ENCODE peak calls at places on chromosome X, in nine cellular contexts. T is body of pancreas, F is cardiac muscle cell, H is psoas muscle, J is astrocyte, A is ovary, X is fibroblast of the aortic adventitia, W is endodermal cell, D is MM.1S. G is an unnamed sample.

GRCh38 chrX:133868687-133869086 is 116.7 kb downstream of the GPC3 start:
- DNase-seq in T (no peak), H (no peak), W (no peak), X (no peak), D (peak; percentile 31), F (no peak), J (no peak), A (no peak), G (no peak)

GRCh38 chrX:84737471-84737871 is 235.2 kb upstream of the HDX start:
- DNase-seq in X (peak; percentile 29), W (no peak), J (no peak), D (no peak), T (peak; percentile 1), H (no peak), A (peak; percentile 20), F (no peak), G (peak; percentile 14)

GRCh38 chrX:66110112-66110511 is 53.9 kb upstream of the HEPH start:
- DNase-seq in F (peak; percentile 2), A (no peak), X (peak; percentile 42), H (no peak), J (no peak), T (peak; percentile 2), W (peak; percentile 36), D (peak; percentile 53), G (no peak)

GRCh38 chrX:151184705-151185104 is 8.3 kb downstream of the GPR50 start:
- DNase-seq in F (no peak), W (no peak), D (no peak), T (no peak), H (no peak), A (no peak), X (no peak), J (no peak), G (no peak)

GRCh38 chrX:95383778-95384177 is 1300.9 kb upstream of the DIAPH2 start:
- DNase-seq in D (no peak), W (no peak), H (no peak), J (no peak), T (no peak), F (no peak), A (no peak), X (no peak), G (no peak)

GRCh38 chrX:9197231-9197630 is 163.3 kb upstream of the FAM9B start:
- DNase-seq in A (no peak), X (peak; percentile 71), D (no peak), J (peak; percentile 29), T (no peak), W (no peak), F (no peak), H (no peak), G (peak; percentile 4)

GRCh38 chrX:130772313-130773140 is 130.5 kb downstream of the ENOX2 start:
- DNase-seq in X (peak; percentile 54), H (no peak), F (peak; percentile 50), J (peak; percentile 71), D (no peak), W (no peak), A (no peak), T (no peak), G (peak; percentile 79)

GRCh38 chrX:68647156-68647957 is at the start of gene STARD8:
- DNase-seq in A (peak; percentile 25), F (peak; percentile 49), T (peak; percentile 36), J (peak; percentile 41), X (peak; percentile 42), W (peak; percentile 86), D (no peak), H (peak; percentile 57), G (peak; percentile 60)

GRCh38 chrX:118974088-118974907 is at the start of gene LONRF3:
- DNase-seq in X (peak; percentile 41), H (peak; percentile 87), T (peak; percentile 79), J (peak; percentile 4), D (peak; percentile 44), W (peak; percentile 53), F (peak; percentile 13), A (peak; percentile 74), G (peak; percentile 3)

GRCh38 chrX:112968351-112969133 is 127.9 kb upstream of the AMOT start:
- DNase-seq in D (no peak), A (no peak), W (no peak), F (no peak), J (no peak), H (no peak), T (no peak), X (no peak), G (no peak)

GRCh38 chrX:27186671-27187070 is 276.5 kb downstream of the PPP4R3C start:
- DNase-seq in H (no peak), D (peak; percentile 43), X (peak; percentile 38), J (no peak), T (peak; percentile 19), A (no peak), F (peak; percentile 28), W (peak; percentile 58), G (peak; percentile 3)

GRCh38 chrX:2311483-2311882 is 189.3 kb downstream of the DHRSX start:
- DNase-seq in W (peak; percentile 89), H (no peak), T (no peak), X (no peak), A (no peak), D (no peak), F (no peak), J (peak; percentile 27), G (no peak)

GRCh38 chrX:118983513-118983912 is 9.1 kb downstream of the LONRF3 start:
- DNase-seq in T (no peak), W (no peak), D (no peak), F (no peak), H (no peak), X (no peak), A (no peak), J (no peak), G (no peak)

GRCh38 chrX:40152706-40153334 is 55.1 kb upstream of the BCOR start:
- DNase-seq in X (no peak), A (peak; percentile 49), T (peak; percentile 63), F (no peak), H (peak; percentile 85), D (no peak), W (peak; percentile 79), J (no peak), G (no peak)

GRCh38 chrX:150360331-150360730 is 2.8 kb upstream of the MAMLD1 start:
- DNase-seq in T (no peak), F (no peak), J (no peak), A (no peak), H (no peak), W (peak; percentile 7), D (no peak), X (no peak), G (no peak)

GRCh38 chrX:123830309-123830708 is 29.5 kb upstream of the XIAP start:
- DNase-seq in W (no peak), D (no peak), A (no peak), X (no peak), J (peak; percentile 77), H (no peak), T (peak; percentile 60), F (no peak), G (no peak)

GRCh38 chrX:68431836-68432235 is 1.5 kb downstream of the OPHN1 start:
- DNase-seq in X (peak; percentile 39), J (no peak), D (no peak), T (no peak), F (no peak), W (no peak), A (no peak), H (no peak), G (no peak)

DNA sequence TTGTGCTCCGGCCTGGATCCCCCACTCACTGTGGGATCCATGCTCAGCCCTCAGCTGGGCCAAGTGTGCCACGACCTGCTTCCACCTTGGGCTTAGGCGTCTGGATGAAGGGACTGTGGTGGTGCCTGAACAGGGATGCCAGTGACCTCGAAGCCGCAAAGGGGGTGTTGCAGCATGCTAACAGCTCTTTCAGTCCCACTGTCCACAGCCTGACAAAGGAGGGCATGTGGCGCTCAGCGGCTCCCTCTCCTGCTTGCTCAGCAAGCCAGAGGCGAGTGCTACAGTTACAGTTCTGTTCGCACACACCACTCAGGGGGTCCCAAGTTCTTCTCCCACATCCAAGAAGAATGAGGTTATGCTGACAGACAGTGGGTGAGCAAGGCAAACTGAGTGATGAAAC is 5.2 kb upstream of the IGBP1 start:
- DNase-seq in H (no peak), A (no peak), J (no peak), T (no peak), X (no peak), W (peak; percentile 61), F (no peak), D (no peak), G (no peak)
- TF ChIP-seq CTCF in H (no peak), A (no peak), J (no peak), T (no peak), X (no peak), W (peak; percentile 26), F (no peak), D (no peak), G (no peak)

GRCh38 chrX:41960142-41960541 is 36.8 kb upstream of the CASK start:
- DNase-seq in H (no peak), T (no peak), A (no peak), W (peak; percentile 74), X (no peak), D (no peak), F (no peak), J (no peak), G (no peak)
- TF ChIP-seq CTCF in H (no peak), T (no peak), A (no peak), W (peak; percentile 41), X (no peak), D (no peak), F (no peak), J (no peak), G (no peak)

GRCh38 chrX:114344756-114345155 is 239.1 kb upstream of the HTR2C start:
- DNase-seq in X (peak; percentile 51), W (no peak), A (no peak), D (peak; percentile 17), F (peak; percentile 61), T (no peak), J (peak; percentile 7), H (no peak), G (peak; percentile 15)
- TF ChIP-seq CTCF in X (peak; percentile 77), W (peak; percentile 91), A (no peak), D (peak; percentile 72), F (peak; percentile 69), T (peak; percentile 51), J (peak; percentile 46), H (peak; percentile 52), G (peak; percentile 74)

DNA sequence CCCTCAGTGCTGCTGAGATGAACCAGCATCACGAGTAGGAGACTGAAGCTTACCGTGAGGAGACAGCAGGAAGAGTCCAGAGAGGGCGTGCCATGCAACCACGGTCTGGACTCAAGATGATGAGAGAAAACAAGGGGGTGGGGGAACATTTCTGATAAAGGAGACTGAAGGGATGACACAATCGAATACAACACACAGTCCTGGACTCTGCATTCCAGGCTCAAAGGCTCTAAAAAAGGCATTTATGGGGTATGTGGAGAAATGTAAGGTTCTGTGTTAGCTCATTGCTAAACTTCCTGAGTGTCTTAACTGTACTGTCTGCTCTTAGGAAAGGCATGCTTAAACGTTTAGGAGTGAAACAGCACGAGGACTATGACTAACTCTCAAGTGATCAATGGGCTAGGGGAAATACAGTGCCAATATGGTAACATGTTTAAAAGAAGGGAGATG is 20.6 kb upstream of the IRAK1 start:
- DNase-seq in D (no peak), F (no peak), X (peak; percentile 87), H (no peak), A (no peak), W (no peak), T (no peak), J (peak; percentile 81), G (peak; percentile 72)
- TF ChIP-seq CTCF in D (no peak), F (no peak), X (no peak), H (no peak), A (no peak), W (no peak), T (no peak), J (no peak), G (no peak)

DNA sequence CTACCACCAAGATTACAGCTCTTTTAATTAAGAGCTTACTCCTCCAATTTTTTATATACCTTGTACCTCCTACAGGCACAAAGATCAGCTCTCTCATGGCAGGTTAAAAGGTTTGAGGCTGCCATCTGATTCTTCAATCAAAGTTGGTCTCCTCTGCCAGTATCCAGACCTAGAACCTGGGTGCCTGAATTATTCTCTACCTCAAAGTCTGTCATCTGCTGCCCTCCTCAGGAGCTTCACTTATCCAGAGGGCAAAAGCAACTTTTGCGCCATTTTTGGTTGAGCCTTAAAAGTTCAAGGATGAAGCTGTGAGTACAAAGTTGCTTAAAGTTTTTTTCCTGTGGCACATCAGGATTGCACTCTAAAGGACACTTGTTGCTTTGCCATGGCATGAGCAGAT is 343.7 kb upstream of the PPP1R2C start:
- DNase-seq in J (no peak), W (peak; percentile 43), H (no peak), X (no peak), F (no peak), T (no peak), A (no peak), D (no peak), G (no peak)
- TF ChIP-seq CTCF in J (no peak), W (peak; percentile 64), H (no peak), X (no peak), F (no peak), T (no peak), A (no peak), D (no peak), G (no peak)

G was measured in HFFc6.